ENCODE peak calls at places on chromosome 6, in four cellular contexts. P, T, H and K are unnamed samples.

GRCh38 chr6:34067814-34068213 is 78.1 kb downstream of the GRM4 start:
- DNase-seq in P (peak), T (no peak), H (no peak), K (no peak)

GRCh38 chr6:168956884-168957730 is 296.5 kb downstream of the THBS2 start:
- DNase-seq in P (peak), T (peak), H (peak), K (peak)

GRCh38 chr6:47086051-47086770 is 44.1 kb upstream of the ADGRF1 start:
- DNase-seq in P (no peak), T (no peak), H (no peak), K (no peak)

GRCh38 chr6:140602431-140602836 is 1228.0 kb upstream of the CITED2 start:
- DNase-seq in P (no peak), T (peak), H (no peak), K (no peak)

GRCh38 chr6:63805808-63806572 is 170.4 kb downstream of the PHF3 start:
- DNase-seq in P (no peak), T (peak), H (no peak), K (no peak)

GRCh38 chr6:134123666-134124208 is 71.3 kb upstream of the SLC2A12 start:
- DNase-seq in P (peak), T (peak), H (no peak), K (no peak)

GRCh38 chr6:157428418-157429202 is 47.6 kb downstream of the ZDHHC14 start:
- DNase-seq in P (peak), T (no peak), H (peak), K (no peak)

GRCh38 chr6:134173007-134173690 is 120.7 kb upstream of the SLC2A12 start:
- DNase-seq in P (no peak), T (peak), H (no peak), K (no peak)

GRCh38 chr6:31952140-31952805 is 6.4 kb downstream of the CFB start:
- DNase-seq in P (peak), T (peak), H (peak), K (peak)